ENCODE peak calls at places on chromosomes 12 and 14, in four cellular contexts. One of them, this sample, is unnamed.
A peak's percentile ranks its signal among the peaks of the same experiment; 100 is the strongest.

GRCh38 chr12:111653596-111653995 is 32.2 kb downstream of the BRAP start:
- DNase-seq in HTR-8/SVneo: no peak
- DNase-seq in GM19239: no peak
- DNase-seq in NCI-H69: no peak
- DNase-seq in this sample: no peak

GRCh38 chr12:77231548-77231947 is 166.2 kb upstream of the E2F7 start:
- DNase-seq in HTR-8/SVneo: no peak
- DNase-seq in GM19239: no peak
- DNase-seq in NCI-H69: no peak
- DNase-seq in this sample: no peak

GRCh38 chr12:102910792-102911191 is 6.3 kb downstream of the PAH start:
- DNase-seq in HTR-8/SVneo: no peak
- DNase-seq in GM19239: no peak
- DNase-seq in NCI-H69: no peak
- DNase-seq in this sample: no peak

GRCh38 chr12:110704750-110705149 is 15.8 kb upstream of the HVCN1 start:
- DNase-seq in HTR-8/SVneo: no peak
- DNase-seq in GM19239: no peak
- DNase-seq in NCI-H69: peak; percentile 85
- DNase-seq in this sample: no peak

GRCh38 chr12:130364578-130364977 is 26.9 kb downstream of the PIWIL1 start:
- DNase-seq in HTR-8/SVneo: no peak
- DNase-seq in GM19239: no peak
- DNase-seq in NCI-H69: no peak
- DNase-seq in this sample: no peak

GRCh38 chr12:124904306-124905098 is 9.9 kb downstream of the UBC start:
- DNase-seq in HTR-8/SVneo: peak; percentile 89
- DNase-seq in GM19239: no peak
- DNase-seq in NCI-H69: peak; percentile 54
- DNase-seq in this sample: no peak

GRCh38 chr12:31000751-31001150 is 72.9 kb upstream of the DDX11 start:
- DNase-seq in HTR-8/SVneo: peak; percentile 52
- DNase-seq in GM19239: no peak
- DNase-seq in NCI-H69: peak; percentile 70
- DNase-seq in this sample: no peak

GRCh38 chr12:96258451-96258933 is 64.3 kb downstream of the ELK3 start:
- DNase-seq in HTR-8/SVneo: no peak
- DNase-seq in GM19239: no peak
- DNase-seq in NCI-H69: peak; percentile 99
- DNase-seq in this sample: no peak

GRCh38 chr12:64180951-64181350 is 41.1 kb downstream of the KICS2 start:
- DNase-seq in HTR-8/SVneo: peak; percentile 23
- DNase-seq in GM19239: no peak
- DNase-seq in NCI-H69: no peak
- DNase-seq in this sample: no peak

GRCh38 chr14:50736932-50737419 is 68.9 kb upstream of the SAV1 start:
- DNase-seq in HTR-8/SVneo: no peak
- DNase-seq in GM19239: no peak
- DNase-seq in NCI-H69: no peak
- DNase-seq in this sample: peak; percentile 20

GRCh38 chr12:118034429-118035193 is 18.1 kb downstream of the RFC5 start:
- DNase-seq in HTR-8/SVneo: peak; percentile 39
- DNase-seq in GM19239: no peak
- DNase-seq in NCI-H69: peak; percentile 70
- DNase-seq in this sample: no peak

GRCh38 chr12:105980533-105980932 is 158.2 kb downstream of the NUAK1 start:
- DNase-seq in HTR-8/SVneo: no peak
- DNase-seq in GM19239: no peak
- DNase-seq in NCI-H69: no peak
- DNase-seq in this sample: no peak

GRCh38 chr12:51393676-51394545 is 2.7 kb upstream of the GALNT6 start:
- DNase-seq in HTR-8/SVneo: peak; percentile 43
- DNase-seq in GM19239: no peak
- DNase-seq in NCI-H69: no peak
- DNase-seq in this sample: no peak

GRCh38 chr12:28486521-28486920 is 296.3 kb downstream of the CCDC91 start:
- DNase-seq in HTR-8/SVneo: no peak
- DNase-seq in GM19239: no peak
- DNase-seq in NCI-H69: no peak
- DNase-seq in this sample: no peak

GRCh38 chr14:63286071-63286470 is 32.7 kb downstream of the GPHB5 start:
- DNase-seq in HTR-8/SVneo: no peak
- DNase-seq in GM19239: no peak
- DNase-seq in NCI-H69: peak; percentile 97
- DNase-seq in this sample: no peak